ENCODE peak calls at places on chromosomes 13 and 19, in nine cellular contexts. S, F, Q, C, J, X, Y, O and W are unnamed samples.

GRCh38 chr19:35501684-35502083 is 11.4 kb upstream of the KRTDAP start:
- DNase-seq in S (peak), F (no peak), Q (no peak), C (no peak), J (no peak), X (no peak), Y (no peak), O (no peak), W (no peak)

GRCh38 chr13:36343766-36344165 is 2.4 kb downstream of the SPART start:
- DNase-seq in S (no peak), F (no peak), Q (no peak), C (no peak), J (no peak), X (peak), Y (no peak), O (no peak), W (no peak)

GRCh38 chr19:28554321-28555091 is 658.4 kb downstream of the UQCRFS1 start:
- DNase-seq in S (no peak), F (no peak), Q (no peak), C (no peak), J (no peak), X (no peak), Y (no peak), O (no peak), W (no peak)

GRCh38 chr13:80306573-80306972 is 34.4 kb downstream of the SPRY2 start:
- DNase-seq in S (no peak), F (no peak), Q (no peak), C (no peak), J (no peak), X (no peak), Y (no peak), O (no peak), W (no peak)

GRCh38 chr19:49808762-49809154 is 4.3 kb downstream of the FUZ start:
- DNase-seq in S (peak), F (peak), Q (peak), C (peak), J (peak), X (no peak), Y (peak), O (peak), W (peak)

GRCh38 chr19:9431475-9431874 is 3.9 kb downstream of the ZNF266 start:
- DNase-seq in S (no peak), F (peak), Q (peak), C (no peak), J (no peak), X (no peak), Y (peak), O (peak), W (no peak)

GRCh38 chr19:31676271-31677004 is 327.2 kb upstream of the TSHZ3 start:
- DNase-seq in S (no peak), F (no peak), Q (no peak), C (no peak), J (no peak), X (peak), Y (no peak), O (no peak), W (no peak)

GRCh38 chr13:36986462-36987240 is 12.5 kb downstream of the ALG5 start:
- DNase-seq in S (no peak), F (no peak), Q (no peak), C (no peak), J (no peak), X (no peak), Y (peak), O (no peak), W (no peak)

GRCh38 chr13:45333251-45333972 is 7.6 kb downstream of the TPT1 start:
- DNase-seq in S (no peak), F (no peak), Q (no peak), C (no peak), J (no peak), X (peak), Y (no peak), O (no peak), W (no peak)

GRCh38 chr19:10677796-10678195 is 23.4 kb upstream of the QTRT1 start:
- DNase-seq in S (no peak), F (no peak), Q (no peak), C (no peak), J (no peak), X (no peak), Y (no peak), O (no peak), W (no peak)

GRCh38 chr19:50565984-50566903 is 2.0 kb downstream of the LRRC4B start:
- DNase-seq in S (no peak), F (peak), Q (no peak), C (no peak), J (no peak), X (no peak), Y (no peak), O (peak), W (no peak)

GRCh38 chr13:30429721-30430694 is 7.7 kb downstream of the UBE2L5 start:
- DNase-seq in S (no peak), F (no peak), Q (peak), C (peak), J (no peak), X (no peak), Y (peak), O (no peak), W (no peak)

GRCh38 chr19:2084993-2085720 is 11.0 kb downstream of the MOB3A start:
- DNase-seq in S (peak), F (peak), Q (peak), C (no peak), J (no peak), X (peak), Y (no peak), O (peak), W (peak)

GRCh38 chr13:26658972-26659371 is 101.5 kb downstream of the WASF3 start:
- DNase-seq in S (no peak), F (no peak), Q (no peak), C (no peak), J (no peak), X (peak), Y (no peak), O (no peak), W (no peak)

GRCh38 chr13:27770809-27771208 is 21.5 kb upstream of the GSX1 start:
- DNase-seq in S (no peak), F (no peak), Q (peak), C (peak), J (no peak), X (peak), Y (peak), O (no peak), W (no peak)

GRCh38 chr19:13544423-13544822 is 38.1 kb upstream of the CACNA1A start:
- DNase-seq in S (no peak), F (no peak), Q (no peak), C (no peak), J (no peak), X (no peak), Y (no peak), O (no peak), W (no peak)

GRCh38 chr13:112889351-112890290 is 79.4 kb upstream of the MCF2L start:
- DNase-seq in S (no peak), F (no peak), Q (no peak), C (no peak), J (no peak), X (no peak), Y (no peak), O (no peak), W (no peak)

GRCh38 chr13:76383671-76384461 is 502.3 kb downstream of the KCTD12 start:
- DNase-seq in S (no peak), F (no peak), Q (no peak), C (no peak), J (no peak), X (no peak), Y (peak), O (no peak), W (no peak)

GRCh38 chr19:4013886-4014540 is 6.5 kb downstream of the PIAS4 start:
- DNase-seq in S (no peak), F (no peak), Q (no peak), C (no peak), J (no peak), X (no peak), Y (no peak), O (no peak), W (no peak)

GRCh38 chr19:54462713-54463530 is 656 bp downstream of the LENG9 start:
- DNase-seq in S (peak), F (peak), Q (peak), C (peak), J (no peak), X (peak), Y (peak), O (peak), W (peak)

GRCh38 chr19:18814063-18814462 is 17.7 kb upstream of the UPF1 start:
- DNase-seq in S (peak), F (no peak), Q (no peak), C (no peak), J (no peak), X (no peak), Y (no peak), O (no peak), W (no peak)

GRCh38 chr13:48859168-48860105 is 116.3 kb upstream of the FNDC3A start:
- DNase-seq in S (no peak), F (no peak), Q (no peak), C (no peak), J (no peak), X (peak), Y (no peak), O (no peak), W (no peak)

GRCh38 chr13:72221276-72221962 is 354.4 kb upstream of the DACH1 start:
- DNase-seq in S (no peak), F (no peak), Q (peak), C (peak), J (peak), X (peak), Y (no peak), O (no peak), W (no peak)

GRCh38 chr13:112733661-112734379 is 44.0 kb downstream of the ATP11A start:
- DNase-seq in S (no peak), F (no peak), Q (no peak), C (no peak), J (no peak), X (no peak), Y (no peak), O (no peak), W (no peak)

GRCh38 chr13:101624210-101624922 is 171.9 kb downstream of the ITGBL1 start:
- DNase-seq in S (no peak), F (no peak), Q (no peak), C (no peak), J (no peak), X (peak), Y (peak), O (no peak), W (no peak)

GRCh38 chr19:19259741-19260140 is 13.4 kb downstream of the TM6SF2 start:
- DNase-seq in S (no peak), F (no peak), Q (no peak), C (no peak), J (no peak), X (peak), Y (peak), O (no peak), W (no peak)

GRCh38 chr13:59568306-59568705 is 595.4 kb downstream of the DIAPH3 start:
- DNase-seq in S (no peak), F (no peak), Q (no peak), C (no peak), J (no peak), X (no peak), Y (no peak), O (no peak), W (no peak)